ENCODE peak calls at places on chromosomes 11 and 22, in five cellular contexts. One of them, this sample, is unnamed.

GRCh38 chr22:39364646-39365405 is 15.0 kb downstream of the SYNGR1 start:
- DNase-seq in A549: no peak
- DNase-seq in HuH-7: no peak
- DNase-seq in Caki2: no peak
- DNase-seq in PC-3: no peak
- DNase-seq in this sample: no peak

GRCh38 chr11:133660202-133660568 is 127.9 kb upstream of the OPCML start:
- DNase-seq in Caki2: no peak
- DNase-seq in HuH-7: no peak
- DNase-seq in PC-3: no peak
- DNase-seq in A549: no peak
- DNase-seq in this sample: no peak

GRCh38 chr11:44634401-44635281 is 69.2 kb downstream of the CD82 start:
- DNase-seq in PC-3: peak; percentile 39
- DNase-seq in HuH-7: no peak
- DNase-seq in Caki2: peak; percentile 81
- DNase-seq in A549: peak; percentile 38
- DNase-seq in this sample: peak; percentile 72

GRCh38 chr11:134947556-134947955 is 535.5 kb upstream of the B3GAT1 start:
- DNase-seq in A549: no peak
- DNase-seq in Caki2: no peak
- DNase-seq in PC-3: no peak
- DNase-seq in HuH-7: no peak
- DNase-seq in this sample: no peak

GRCh38 chr11:94128171-94128745 is 383 bp upstream of the PANX1 start:
- DNase-seq in PC-3: no peak
- DNase-seq in A549: no peak
- DNase-seq in Caki2: no peak
- DNase-seq in HuH-7: peak; percentile 28
- DNase-seq in this sample: peak; percentile 28

GRCh38 chr11:62974848-62975522 is 9.8 kb downstream of the SLC22A6 start:
- DNase-seq in Caki2: no peak
- DNase-seq in A549: peak; percentile 54
- DNase-seq in PC-3: peak; percentile 55
- DNase-seq in HuH-7: peak; percentile 83
- DNase-seq in this sample: peak; percentile 55

GRCh38 chr22:40024201-40025061 is 29.7 kb downstream of the FAM83F start:
- DNase-seq in PC-3: peak; percentile 67
- DNase-seq in Caki2: peak; percentile 65
- DNase-seq in A549: peak; percentile 75
- DNase-seq in HuH-7: peak; percentile 94
- DNase-seq in this sample: peak; percentile 49

GRCh38 chr22:23753371-23753770 is 854 bp downstream of the VPREB3 start:
- DNase-seq in Caki2: no peak
- DNase-seq in HuH-7: no peak
- DNase-seq in A549: no peak
- DNase-seq in PC-3: no peak
- DNase-seq in this sample: no peak

GRCh38 chr11:74280494-74280893 is 30.9 kb downstream of the P4HA3 start:
- DNase-seq in Caki2: no peak
- DNase-seq in HuH-7: no peak
- DNase-seq in A549: no peak
- DNase-seq in PC-3: peak; percentile 55
- DNase-seq in this sample: no peak

GRCh38 chr11:102225689-102226562 is 91.4 kb upstream of the BIRC3 start:
- DNase-seq in PC-3: peak; percentile 87
- DNase-seq in Caki2: peak; percentile 46
- DNase-seq in HuH-7: no peak
- DNase-seq in A549: no peak
- DNase-seq in this sample: no peak

GRCh38 chr11:64250875-64251721 is at the start of gene PLCB3:
- DNase-seq in HuH-7: peak; percentile 70
- DNase-seq in A549: no peak
- DNase-seq in PC-3: peak; percentile 74
- DNase-seq in Caki2: peak; percentile 33
- DNase-seq in this sample: peak; percentile 40

GRCh38 chr11:66639066-66639813 is 737 bp downstream of the RBM4 start:
- DNase-seq in A549: no peak
- DNase-seq in HuH-7: no peak
- DNase-seq in Caki2: peak; percentile 47
- DNase-seq in PC-3: peak; percentile 41
- DNase-seq in this sample: peak; percentile 16

GRCh38 chr11:68412593-68413475 is 47.7 kb upstream of the PPP6R3 start:
- DNase-seq in HuH-7: no peak
- DNase-seq in Caki2: no peak
- DNase-seq in A549: no peak
- DNase-seq in PC-3: no peak
- DNase-seq in this sample: no peak

GRCh38 chr22:37498289-37498909 is 12.2 kb upstream of the MFNG start:
- DNase-seq in Caki2: peak; percentile 54
- DNase-seq in PC-3: no peak
- DNase-seq in HuH-7: peak; percentile 97
- DNase-seq in A549: peak; percentile 46
- DNase-seq in this sample: no peak

GRCh38 chr11:21811572-21811971 is 381.3 kb upstream of the ANO5 start:
- DNase-seq in A549: no peak
- DNase-seq in Caki2: no peak
- DNase-seq in HuH-7: no peak
- DNase-seq in PC-3: no peak
- DNase-seq in this sample: no peak

GRCh38 chr11:19498986-19499669 is 213.5 kb upstream of the NAV2 start:
- DNase-seq in HuH-7: no peak
- DNase-seq in A549: no peak
- DNase-seq in Caki2: peak; percentile 26
- DNase-seq in PC-3: no peak
- DNase-seq in this sample: no peak

GRCh38 chr22:33400061-33400840 is 342.1 kb upstream of the SYN3 start:
- DNase-seq in HuH-7: no peak
- DNase-seq in A549: no peak
- DNase-seq in PC-3: no peak
- DNase-seq in Caki2: peak; percentile 75
- DNase-seq in this sample: no peak

GRCh38 chr22:48940988-48941902 is 886.4 kb downstream of the BRD1 start:
- DNase-seq in Caki2: no peak
- DNase-seq in A549: no peak
- DNase-seq in PC-3: no peak
- DNase-seq in HuH-7: no peak
- DNase-seq in this sample: no peak

GRCh38 chr11:72085836-72086475 is 5.3 kb downstream of the LRRC51 start:
- DNase-seq in A549: no peak
- DNase-seq in PC-3: no peak
- DNase-seq in Caki2: no peak
- DNase-seq in HuH-7: no peak
- DNase-seq in this sample: no peak

GRCh38 chr11:117222991-117223740 is 8.7 kb downstream of the PCSK7 start:
- DNase-seq in PC-3: no peak
- DNase-seq in Caki2: no peak
- DNase-seq in A549: no peak
- DNase-seq in HuH-7: no peak
- DNase-seq in this sample: no peak

GRCh38 chr11:86484164-86484794 is 109.6 kb downstream of the CCDC81 start:
- DNase-seq in Caki2: peak; percentile 96
- DNase-seq in HuH-7: no peak
- DNase-seq in PC-3: peak; percentile 92
- DNase-seq in A549: peak; percentile 91
- DNase-seq in this sample: peak; percentile 62

GRCh38 chr11:114330373-114330772 is 34.2 kb downstream of the NNMT start:
- DNase-seq in PC-3: no peak
- DNase-seq in A549: no peak
- DNase-seq in Caki2: no peak
- DNase-seq in HuH-7: no peak
- DNase-seq in this sample: no peak

GRCh38 chr11:2923446-2924375 is 5.5 kb downstream of the PHLDA2 start:
- DNase-seq in PC-3: no peak
- DNase-seq in HuH-7: no peak
- DNase-seq in A549: no peak
- DNase-seq in Caki2: no peak
- DNase-seq in this sample: peak; percentile 11

GRCh38 chr11:79097279-79097875 is 343.5 kb downstream of the TENM4 start:
- DNase-seq in PC-3: no peak
- DNase-seq in A549: no peak
- DNase-seq in HuH-7: no peak
- DNase-seq in Caki2: no peak
- DNase-seq in this sample: peak; percentile 24

GRCh38 chr22:23047742-23048141 is 22.6 kb upstream of the GNAZ start:
- DNase-seq in HuH-7: no peak
- DNase-seq in PC-3: no peak
- DNase-seq in A549: no peak
- DNase-seq in Caki2: no peak
- DNase-seq in this sample: no peak

GRCh38 chr11:114399903-114400221 is 449 bp downstream of the C11orf71 start:
- DNase-seq in HuH-7: peak; percentile 30
- DNase-seq in PC-3: no peak
- DNase-seq in A549: peak; percentile 6
- DNase-seq in Caki2: no peak
- DNase-seq in this sample: no peak

GRCh38 chr11:61555051-61555969 is 25.6 kb downstream of the SYT7 start:
- DNase-seq in PC-3: peak; percentile 44
- DNase-seq in HuH-7: no peak
- DNase-seq in Caki2: no peak
- DNase-seq in A549: peak; percentile 35
- DNase-seq in this sample: no peak

This sample was measured in heart right ventricle.